ENCODE peak calls at places on chromosomes 3 and 15, in seven cellular contexts. R is suprapubic skin, Z is breast epithelium, F is sigmoid colon, L is HCT116, B is stomach, D is GM12878. J is an unnamed sample.
A peak's percentile ranks its signal among the peaks of the same experiment; 100 is the strongest.

GRCh38 chr3:67605377-67605776 is 49.0 kb downstream of the SUCLG2 start:
- DNase-seq in B (no peak), F (no peak), D (no peak), Z (no peak), L (no peak), R (no peak), J (peak; percentile 5)

GRCh38 chr3:127034195-127034989 is 51.5 kb downstream of the PLXNA1 start:
- DNase-seq in Z (no peak), R (no peak), L (no peak), D (no peak), F (no peak), B (no peak), J (no peak)

GRCh38 chr15:51576911-51577500 is 45.6 kb downstream of the DMXL2 start:
- DNase-seq in B (no peak), R (no peak), D (no peak), L (no peak), F (no peak), Z (no peak), J (no peak)

GRCh38 chr3:194487289-194488006 is 646 bp upstream of the ATP13A3 start:
- DNase-seq in D (no peak), L (no peak), B (peak; percentile 48), R (peak; percentile 83), F (peak; percentile 74), Z (no peak), J (peak; percentile 90)

GRCh38 chr15:34849364-34849959 is 54.1 kb upstream of the ACTC1 start:
- DNase-seq in D (no peak), L (no peak), R (no peak), F (no peak), B (no peak), Z (no peak), J (no peak)

GRCh38 chr15:46502668-46503067 is 867.8 kb downstream of the SQOR start:
- DNase-seq in Z (no peak), R (no peak), B (no peak), F (no peak), L (no peak), D (no peak), J (no peak)

GRCh38 chr3:100744671-100745070 is 35.4 kb downstream of the TFG start:
- DNase-seq in R (no peak), B (no peak), D (no peak), L (no peak), F (no peak), Z (no peak), J (no peak)

GRCh38 chr3:44905501-44906159 is 31.2 kb downstream of the TGM4 start:
- DNase-seq in B (no peak), F (no peak), D (no peak), L (no peak), Z (no peak), R (no peak), J (no peak)

GRCh38 chr3:44954962-44955361 is 21.0 kb downstream of the ZDHHC3 start:
- DNase-seq in F (no peak), Z (no peak), L (no peak), R (no peak), B (no peak), D (no peak), J (no peak)

GRCh38 chr3:9135930-9136525 is 113.4 kb downstream of the SRGAP3 start:
- DNase-seq in Z (no peak), L (no peak), F (no peak), D (no peak), B (no peak), R (no peak), J (no peak)

GRCh38 chr3:125916376-125916978 is 52.5 kb upstream of the ROPN1B start:
- DNase-seq in F (no peak), L (peak; percentile 79), R (peak; percentile 100), Z (no peak), B (peak; percentile 99), D (peak; percentile 65), J (peak; percentile 100)

GRCh38 chr3:126081618-126082333 is 2.1 kb downstream of the SLC41A3 start:
- DNase-seq in L (peak; percentile 48), D (no peak), F (no peak), Z (peak; percentile 34), R (no peak), B (peak; percentile 38), J (peak; percentile 91)

GRCh38 chr3:132916096-132916495 is 122.1 kb upstream of the TMEM108 start:
- DNase-seq in D (no peak), F (no peak), L (no peak), Z (no peak), R (no peak), B (no peak), J (no peak)

GRCh38 chr3:129950318-129951046 is 24.0 kb upstream of the TRH start:
- DNase-seq in D (no peak), B (no peak), F (no peak), L (no peak), Z (no peak), R (no peak), J (no peak)

GRCh38 chr15:59549339-59549807 is 62.2 kb upstream of the GCNT3 start:
- DNase-seq in R (no peak), Z (no peak), L (no peak), B (no peak), D (no peak), F (peak; percentile 20), J (no peak)

GRCh38 chr15:82064824-82065223 is 19.0 kb upstream of the MEX3B start:
- DNase-seq in F (no peak), B (no peak), L (no peak), D (no peak), Z (no peak), R (no peak), J (no peak)

GRCh38 chr3:138747229-138747628 is 87.5 kb downstream of the PIK3CB start:
- DNase-seq in D (no peak), F (no peak), B (no peak), R (no peak), Z (no peak), L (no peak), J (no peak)

GRCh38 chr3:10438902-10439610 is 66.3 kb downstream of the ATP2B2 start:
- DNase-seq in B (no peak), D (no peak), L (no peak), R (no peak), F (no peak), Z (no peak), J (no peak)
- H3K4me1 ChIP-seq in B (no peaks in the 10 kb centered on the region), D (peaks cover 8% of the 10 kb centered on the region), L (no peaks in the 10 kb centered on the region), R (no peaks in the 10 kb centered on the region), F (no peaks in the 10 kb centered on the region), Z (no peaks in the 10 kb centered on the region), J (no peaks in the 10 kb centered on the region)

DNA sequence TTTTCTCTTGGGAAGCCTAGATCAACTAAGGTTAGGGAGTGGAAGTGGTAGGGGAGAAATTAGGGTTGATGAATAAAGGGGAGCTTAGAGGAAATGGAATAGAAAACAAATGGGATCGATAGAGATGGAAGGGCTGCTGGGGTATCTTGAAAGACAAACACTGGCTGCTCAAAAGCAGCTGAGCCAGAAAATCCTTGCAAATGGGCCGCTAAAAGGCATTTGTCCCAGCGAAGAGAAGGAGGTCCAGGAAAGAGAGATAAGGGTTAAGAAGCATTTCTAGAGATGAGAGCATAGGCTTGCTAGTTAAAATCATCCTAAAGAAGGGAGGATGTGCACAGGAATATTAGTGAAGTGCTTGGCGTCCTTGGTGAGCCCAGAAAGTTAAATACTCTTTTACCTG is 258.0 kb upstream of the CBLB start:
- DNase-seq in F (no peak), R (no peak), Z (no peak), D (no peak), L (no peak), B (no peak), J (no peak)
- TF ChIP-seq POLR2A in F (no peak), R (no peak), Z (no peak), D (no peak), L (no peak), B (no peak), J (no peak)

GRCh38 chr15:74631935-74632560 is 16.4 kb downstream of the CLK3 start:
- DNase-seq in L (no peak), Z (no peak), D (no peak), F (no peak), R (no peak), B (peak; percentile 69), J (no peak)
- TF ChIP-seq POLR2AphosphoS5 in L (peak; percentile 3), Z (no peak), D (no peak), F (no peak), R (no peak), B (no peak), J (no peak)

GRCh38 chr3:14827776-14828175 is 9.0 kb downstream of the FGD5 start:
- DNase-seq in Z (no peak), L (no peak), B (no peak), R (no peak), F (no peak), D (no peak), J (no peak)
- H3K4me1 ChIP-seq in Z (no peaks in the 10 kb centered on the region), L (no peaks in the 10 kb centered on the region), B (peaks cover 11% of the 10 kb centered on the region), R (peaks cover 15% of the 10 kb centered on the region), F (peaks cover 17% of the 10 kb centered on the region), D (no peaks in the 10 kb centered on the region), J (peaks cover 40% of the 10 kb centered on the region)

DNA sequence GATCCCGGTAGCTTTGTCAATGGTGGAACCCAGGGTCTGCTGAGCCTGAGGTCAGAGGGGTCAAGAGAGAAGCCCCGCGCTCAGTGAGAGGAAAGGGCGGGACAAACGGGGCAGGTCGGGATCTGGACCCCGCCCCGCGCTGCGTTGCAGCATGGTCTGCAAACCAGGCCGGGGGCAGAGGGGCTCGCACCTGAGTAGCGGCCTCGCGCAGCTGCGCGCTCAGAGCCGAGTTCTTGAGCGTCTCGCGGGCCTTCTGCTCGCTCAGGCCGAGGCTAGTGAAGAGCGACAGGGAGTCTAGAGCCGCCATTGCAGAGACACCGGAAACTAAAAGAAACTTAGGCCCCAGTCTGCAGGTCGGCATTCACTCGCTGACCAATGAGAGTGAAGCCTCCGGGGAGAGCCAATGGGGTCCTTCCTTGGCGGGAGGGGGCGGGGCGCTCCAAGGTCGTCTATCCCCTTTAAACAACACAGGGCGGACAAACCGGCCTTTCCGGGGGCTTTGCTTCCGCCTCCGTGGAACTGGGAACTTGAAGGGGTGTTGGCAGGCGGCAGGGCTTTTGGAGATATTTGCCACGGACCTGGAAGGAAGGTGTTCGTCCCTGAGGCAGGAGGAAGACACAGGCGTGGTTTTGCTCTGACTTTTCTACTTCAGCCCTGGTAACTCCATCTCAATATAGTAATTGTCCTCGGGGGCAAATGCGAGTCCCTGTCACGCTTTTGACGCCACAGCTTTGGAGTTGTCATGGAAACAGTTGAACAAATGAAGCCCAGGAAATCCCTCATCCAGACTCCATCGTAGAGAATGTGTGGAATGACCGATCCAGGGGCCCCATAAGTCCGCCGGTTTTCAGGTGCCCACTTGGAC is at the start of gene QARS1:
- DNase-seq in R (peak; percentile 97), B (peak; percentile 95), D (peak; percentile 69), Z (peak; percentile 93), L (peak; percentile 78), F (peak; percentile 97), J (peak; percentile 99)
- TF ChIP-seq POLR2A in R (no peak), B (no peak), D (peak; percentile 91), Z (no peak), L (peak; percentile 53), F (peak; percentile 34), J (no peak)

DNA sequence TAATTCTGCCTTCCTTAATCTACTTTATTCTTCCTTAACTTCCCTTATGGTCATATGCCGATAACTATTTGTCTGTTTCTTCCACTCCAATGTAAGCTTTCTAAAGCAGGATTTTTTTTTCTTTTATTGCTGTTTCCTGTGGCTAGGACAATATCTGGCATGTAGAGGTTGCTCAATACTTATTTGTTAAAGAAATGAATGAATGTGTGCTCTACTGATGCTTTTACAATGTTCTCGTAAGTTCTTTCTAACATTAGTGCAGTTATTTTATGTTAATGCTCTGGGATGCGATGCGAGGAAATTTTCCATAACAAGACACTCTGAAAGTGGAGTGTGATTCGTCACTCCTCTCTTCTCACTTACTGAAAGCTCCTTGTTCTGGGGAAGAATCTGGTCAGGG is 420.3 kb downstream of the PDCD6IP start:
- DNase-seq in Z (no peak), F (no peak), R (no peak), D (no peak), B (no peak), L (no peak), J (no peak)
- TF ChIP-seq POLR2AphosphoS5 in Z (no peak), F (no peak), R (no peak), D (no peak), B (no peak), L (no peak), J (no peak)